ENCODE peak calls at places on chromosomes 11 and 22, in seven cellular contexts. Q is neural progenitor cell, A is GM23338, B is HCT116, V is PC-3, C is GM23248, Y is SK-N-SH. N is an unnamed sample. For H3K4me1, the result is how much of the 10 kb centered on the place peaks cover.

GRCh38 chr11:94325681-94326080 is 21.3 kb downstream of the IZUMO1R start:
- DNase-seq in Y (peak), Q (peak), V (peak), B (peak), A (peak), C (peak), N (peak)

GRCh38 chr11:134266440-134266839 is 9.7 kb upstream of the GLB1L3 start:
- DNase-seq in C (no peak), Q (no peak), V (no peak), A (no peak), Y (no peak), B (no peak), N (no peak)

GRCh38 chr11:83510530-83511449 is 224.6 kb upstream of the CCDC90B start:
- DNase-seq in Q (peak), C (no peak), A (no peak), Y (no peak), B (no peak), V (no peak), N (no peak)

GRCh38 chr22:46652081-46652929 is 32.1 kb downstream of the GRAMD4 start:
- DNase-seq in V (no peak), Y (no peak), C (no peak), A (no peak), Q (no peak), B (no peak), N (no peak)

GRCh38 chr11:256952-257737 is 20.4 kb downstream of the PSMD13 start:
- DNase-seq in C (no peak), B (no peak), Y (no peak), Q (no peak), A (no peak), V (no peak), N (no peak)

GRCh38 chr11:71451596-71452353 is 1.2 kb upstream of the NADSYN1 start:
- DNase-seq in V (peak), A (peak), Q (peak), Y (no peak), B (no peak), C (no peak), N (no peak)

GRCh38 chr11:46006418-46007070 is 84.1 kb downstream of the LARGE2 start:
- DNase-seq in B (peak), V (peak), Y (peak), Q (peak), A (peak), C (peak), N (peak)

GRCh38 chr11:10392680-10393079 is 62.4 kb upstream of the AMPD3 start:
- DNase-seq in B (no peak), C (peak), V (no peak), Q (no peak), Y (no peak), A (no peak), N (no peak)

GRCh38 chr11:92866679-92867282 is 102.7 kb upstream of the MTNR1B start:
- DNase-seq in B (no peak), V (no peak), A (peak), Q (no peak), Y (no peak), C (no peak), N (no peak)

GRCh38 chr11:2714463-2714800 is 14.6 kb upstream of the KCNQ1OT1 start:
- DNase-seq in Y (no peak), A (no peak), Q (no peak), B (no peak), C (no peak), V (no peak), N (no peak)

GRCh38 chr11:95512177-95512576 is 277.4 kb downstream of the FAM76B start:
- DNase-seq in C (peak), Y (no peak), B (no peak), A (no peak), Q (no peak), V (no peak), N (no peak)

GRCh38 chr11:115297330-115297729 is 206.9 kb downstream of the CADM1 start:
- DNase-seq in B (no peak), Q (no peak), A (no peak), Y (no peak), C (no peak), V (no peak), N (no peak)

GRCh38 chr11:79062814-79063762 is 377.7 kb downstream of the TENM4 start:
- DNase-seq in A (peak), C (peak), Q (peak), Y (peak), V (peak), B (peak), N (no peak)

GRCh38 chr11:10930224-10930960 is 72.5 kb upstream of the ZBED5 start:
- DNase-seq in V (peak), C (peak), Q (no peak), A (peak), B (no peak), Y (no peak), N (no peak)

GRCh38 chr11:1574256-1575242 is 2.5 kb upstream of the DUSP8 start:
- DNase-seq in Y (peak), A (peak), B (no peak), V (peak), Q (peak), C (peak), N (peak)

GRCh38 chr11:66491315-66491935 is 11.2 kb downstream of the DPP3 start:
- DNase-seq in C (peak), V (no peak), Q (peak), Y (peak), B (no peak), A (peak), N (no peak)

GRCh38 chr11:28142724-28143123 is 34.5 kb downstream of the METTL15 start:
- DNase-seq in C (no peak), B (no peak), V (no peak), A (no peak), Y (no peak), Q (no peak), N (no peak)

GRCh38 chr22:47303161-47303890 is 540.9 kb downstream of the TBC1D22A start:
- DNase-seq in A (no peak), C (no peak), B (no peak), V (peak), Y (no peak), Q (no peak), N (no peak)

GRCh38 chr11:111035746-111036145 is 209.8 kb upstream of the POU2AF2 start:
- DNase-seq in V (no peak), Y (no peak), B (no peak), A (no peak), C (no peak), Q (no peak), N (no peak)

GRCh38 chr11:20056109-20057054 is 103.9 kb downstream of the DBX1 start:
- DNase-seq in B (no peak), V (no peak), Q (no peak), A (no peak), Y (no peak), C (no peak), N (no peak)

GRCh38 chr22:37633082-37633692 is 6.3 kb upstream of the SH3BP1 start:
- DNase-seq in V (no peak), C (no peak), Y (no peak), Q (no peak), B (no peak), A (no peak), N (no peak)

GRCh38 chr11:69050592-69051380 is 2.1 kb downstream of the TPCN2 start:
- DNase-seq in V (no peak), B (no peak), A (no peak), Y (no peak), C (no peak), Q (no peak), N (no peak)

GRCh38 chr11:69051381-69052342 is 2.9 kb downstream of the TPCN2 start:
- DNase-seq in Q (no peak), A (no peak), Y (no peak), V (no peak), B (no peak), C (peak), N (no peak)

GRCh38 chr11:69048718-69049489 is at the start of gene TPCN2:
- DNase-seq in Q (peak), C (peak), A (peak), B (peak), Y (peak), V (peak), N (peak)

GRCh38 chr11:69049490-69049867 is 747 bp downstream of the TPCN2 start:
- DNase-seq in Y (peak), Q (no peak), B (no peak), A (no peak), V (no peak), C (no peak), N (no peak)

DNA sequence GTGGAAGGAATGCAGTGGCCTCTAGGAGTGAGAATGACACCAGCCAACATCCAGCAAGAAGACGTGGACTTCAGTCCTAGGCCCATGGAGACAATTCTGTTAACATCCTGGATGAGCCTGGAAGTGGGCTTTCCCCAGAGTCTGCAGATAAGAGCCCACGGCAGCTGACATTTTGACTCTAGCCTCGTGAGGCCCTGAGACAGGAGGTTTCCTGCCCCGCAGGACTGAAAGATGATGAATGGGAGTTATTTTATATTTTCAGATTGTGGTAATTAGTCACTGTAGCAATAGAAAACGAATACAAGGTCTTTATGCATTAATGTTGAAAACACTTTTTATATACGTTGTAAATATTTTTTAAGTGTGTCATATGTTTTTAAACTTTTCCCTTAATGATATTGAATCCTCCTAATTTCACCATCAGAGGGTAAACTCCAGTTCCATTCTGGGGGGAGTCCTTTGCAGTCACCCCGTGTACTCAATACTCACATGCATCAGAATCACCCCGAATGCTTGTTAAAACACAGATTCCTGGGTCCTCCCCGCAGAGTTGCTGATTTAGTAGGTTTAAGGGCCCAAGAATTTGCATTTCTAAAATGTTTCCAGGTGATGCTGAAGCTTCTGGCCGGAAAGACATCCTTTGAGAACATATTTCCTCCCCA is 545 bp upstream of the TPCN2 start:
- DNase-seq in Q (no peak), C (no peak), B (no peak), A (peak), Y (no peak), V (peak), N (no peak)
- H3K4me1 ChIP-seq in Q (under half), C (under half), B (under half), A (under half), Y (under half), V (under half), N (under half)

GRCh38 chr11:126197277-126197939 is 14.0 kb downstream of the RPUSD4 start:
- DNase-seq in A (no peak), Q (no peak), C (peak), V (no peak), B (no peak), Y (no peak), N (peak)
- TF ChIP-seq EZH2phosphoT487 in A (no peak), Q (no peak), C (no peak), V (no peak), B (no peak), Y (no peak), N (no peak)

GRCh38 chr11:12684821-12685220 is 10.6 kb downstream of the TEAD1 start:
- DNase-seq in Q (no peak), Y (no peak), A (peak), V (no peak), C (no peak), B (no peak), N (no peak)

GRCh38 chr11:12683857-12684256 is 9.6 kb downstream of the TEAD1 start:
- DNase-seq in A (no peak), C (peak), Y (no peak), B (no peak), V (peak), Q (no peak), N (no peak)

GRCh38 chr11:12684354-12684753 is 10.1 kb downstream of the TEAD1 start:
- DNase-seq in Y (no peak), C (no peak), A (peak), Q (no peak), B (no peak), V (no peak), N (no peak)

GRCh38 chr11:12686246-12687060 is 12.2 kb downstream of the TEAD1 start:
- DNase-seq in B (no peak), C (peak), A (no peak), Q (no peak), Y (no peak), V (peak), N (no peak)

DNA sequence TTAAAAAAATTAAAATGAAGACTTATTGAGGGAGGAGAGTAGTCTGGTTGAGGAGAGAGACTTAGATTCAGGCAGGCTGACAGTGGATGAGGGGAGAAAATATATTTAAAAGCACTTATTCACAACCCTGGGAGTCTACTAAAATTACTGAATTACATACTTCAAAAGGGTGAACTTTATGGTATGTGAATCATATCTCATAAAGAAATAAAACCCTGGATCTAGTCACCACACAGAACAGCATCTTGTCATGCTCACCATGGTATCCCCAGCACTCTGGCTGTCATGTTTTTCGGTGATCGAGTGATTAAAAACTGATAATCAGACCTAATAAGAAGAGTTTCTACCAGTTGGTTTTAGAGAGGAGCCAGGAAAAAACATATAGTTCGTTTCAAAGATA is 11.0 kb downstream of the TEAD1 start:
- DNase-seq in Q (no peak), C (peak), A (no peak), V (peak), Y (no peak), B (no peak), N (no peak)
- H3K4me1 ChIP-seq in Q (half or more), C (half or more), A (half or more), V (half or more), Y (half or more), B (half or more), N (under half)

GRCh38 chr22:49209452-49210195 is 618.0 kb downstream of the BRD1 start:
- DNase-seq in B (no peak), A (no peak), Q (no peak), V (no peak), Y (peak), C (no peak), N (no peak)

GRCh38 chr22:49210606-49211005 is 617.1 kb downstream of the BRD1 start:
- DNase-seq in V (no peak), Q (no peak), A (no peak), C (no peak), B (no peak), Y (no peak), N (no peak)

GRCh38 chr22:49208003-49208402 is 619.7 kb downstream of the BRD1 start:
- DNase-seq in B (no peak), V (no peak), C (no peak), Y (no peak), A (no peak), Q (no peak), N (no peak)

GRCh38 chr22:49207008-49207775 is 620.5 kb downstream of the BRD1 start:
- DNase-seq in V (no peak), C (no peak), Q (no peak), B (no peak), A (no peak), Y (no peak), N (no peak)

DNA sequence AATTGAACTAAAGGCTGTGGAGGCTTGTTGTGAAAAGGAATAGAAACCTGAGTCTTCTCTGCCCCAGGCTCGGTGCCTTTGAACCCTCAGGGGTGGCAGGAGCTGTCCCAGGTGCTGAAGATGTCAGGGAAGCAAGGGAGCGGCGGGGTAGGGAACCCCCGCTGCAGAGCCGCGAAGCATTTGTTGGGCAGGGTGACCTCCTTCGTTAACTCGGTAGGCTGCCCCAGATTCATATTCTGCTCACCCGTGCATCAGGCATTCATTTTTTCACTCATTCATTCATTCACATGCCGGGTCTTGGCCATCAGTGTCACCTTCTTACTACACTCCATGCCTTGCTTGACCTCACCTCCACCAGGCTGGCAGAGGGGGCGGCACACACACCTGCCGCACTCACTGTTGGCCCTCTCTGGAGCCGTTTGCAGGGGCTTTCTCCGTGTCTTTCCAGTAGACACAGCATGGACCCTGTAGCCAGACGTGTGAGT is 618.9 kb downstream of the BRD1 start:
- DNase-seq in Q (peak), Y (no peak), A (no peak), V (no peak), C (no peak), B (no peak), N (peak)
- TF ChIP-seq EZH2phosphoT487 in Q (no peak), Y (no peak), A (no peak), V (no peak), C (no peak), B (no peak), N (no peak)

DNA sequence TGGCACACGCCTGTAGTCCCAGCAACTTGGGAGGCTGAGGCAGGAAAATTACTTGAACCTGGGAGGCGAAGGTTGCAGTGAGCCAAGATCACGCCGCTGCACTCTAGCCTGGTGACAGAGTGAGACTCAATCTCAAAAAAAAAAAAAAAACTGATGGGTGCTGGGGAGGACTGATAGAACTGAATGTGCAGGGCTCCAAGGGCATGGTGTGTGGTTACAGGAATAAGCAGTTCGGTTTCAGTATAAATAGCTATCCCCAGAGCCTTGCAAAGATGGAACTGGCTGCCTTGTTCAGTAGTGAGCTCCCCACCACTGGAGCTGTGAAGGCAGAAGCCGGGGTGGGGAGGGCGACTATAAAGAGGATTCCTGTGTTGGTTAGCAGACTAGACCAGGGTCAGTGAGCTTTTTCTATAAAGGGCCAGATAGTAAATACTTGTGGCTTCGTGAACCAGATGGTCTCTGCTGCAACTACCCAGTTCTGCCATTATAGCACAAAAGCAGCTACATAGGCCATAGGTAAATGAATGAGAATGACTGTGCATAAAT is 5.9 kb downstream of the TOM1 start:
- DNase-seq in Y (no peak), V (no peak), Q (no peak), C (no peak), B (no peak), A (no peak), N (no peak)
- H3K4me1 ChIP-seq in Y (under half), V (under half), Q (under half), C (under half), B (under half), A (under half), N (under half)

GRCh38 chr11:119107538-119108150 is 500 bp downstream of the C2CD2L start:
- DNase-seq in V (no peak), Q (peak), B (no peak), C (peak), Y (no peak), A (no peak), N (no peak)
- TF ChIP-seq EZH2phosphoT487 in V (no peak), Q (no peak), B (no peak), C (no peak), Y (no peak), A (no peak), N (no peak)